ENCODE peak calls at places on chromosomes 16 and 17, in six cellular contexts. D is hepatocyte, E is hepatic stellate cell, R is EH, L is iPS-NIHi11, K is RPMI8226. U is an unnamed sample.

GRCh38 chr16:12646490-12647274 is 157.0 kb downstream of the CPPED1 start:
- DNase-seq in L (no peak), E (no peak), K (peak; percentile 63), D (no peak), R (peak; percentile 63), U (no peak)

GRCh38 chr17:19239544-19239943 is 2.4 kb downstream of the EPN2 start:
- DNase-seq in L (no peak), K (no peak), E (no peak), R (no peak), D (no peak), U (no peak)

GRCh38 chr17:45246861-45247428 is 14.9 kb downstream of the SPATA32 start:
- DNase-seq in E (peak; percentile 51), K (peak; percentile 17), L (peak; percentile 88), R (no peak), D (peak; percentile 66), U (peak; percentile 57)

GRCh38 chr16:2091722-2092620 is 43.7 kb downstream of the PKD1 start:
- DNase-seq in D (peak; percentile 37), R (no peak), E (no peak), L (no peak), K (no peak), U (no peak)

GRCh38 chr17:74455025-74455585 is 11.3 kb upstream of the CD300A start:
- DNase-seq in E (no peak), K (no peak), R (no peak), L (no peak), D (no peak), U (no peak)

GRCh38 chr16:24309222-24309905 is 53.2 kb downstream of the CACNG3 start:
- DNase-seq in R (peak; percentile 3), L (no peak), D (peak; percentile 31), K (peak; percentile 73), E (no peak), U (no peak)

GRCh38 chr16:63976345-63976744 is 1145.5 kb downstream of the CDH11 start:
- DNase-seq in D (no peak), R (no peak), L (no peak), K (no peak), E (no peak), U (no peak)

GRCh38 chr17:5203908-5204294 is 12.2 kb upstream of the ZNF594 start:
- DNase-seq in D (no peak), L (no peak), R (peak; percentile 73), K (no peak), E (peak; percentile 34), U (no peak)

GRCh38 chr16:5070431-5071186 is 1.0 kb upstream of the ALG1 start:
- DNase-seq in D (no peak), L (no peak), K (no peak), R (no peak), E (no peak), U (no peak)

GRCh38 chr17:1091885-1092284 is 87.9 kb downstream of the ABR start:
- DNase-seq in K (no peak), L (no peak), R (no peak), E (no peak), D (no peak), U (no peak)

GRCh38 chr17:63840591-63841349 is 1.7 kb downstream of the SMARCD2 start:
- DNase-seq in L (no peak), E (no peak), K (no peak), R (peak; percentile 44), D (no peak), U (no peak)